ENCODE peak calls at places on chromosomes 6 and 20, in six cellular contexts. I, E, M, N, T and H are unnamed samples.

GRCh38 chr20:58447733-58448391 is 58.8 kb downstream of the VAPB start:
- DNase-seq in N (peak), M (peak), I (no peak), E (peak), T (peak), H (peak)

GRCh38 chr6:20665290-20665689 is 131.0 kb downstream of the CDKAL1 start:
- DNase-seq in T (no peak), E (no peak), N (no peak), M (no peak), I (no peak), H (no peak)

GRCh38 chr6:34021839-34022190 is 124.1 kb downstream of the GRM4 start:
- DNase-seq in I (no peak), E (no peak), N (no peak), T (no peak), M (no peak), H (peak)

GRCh38 chr6:31738048-31738979 is 1.5 kb upstream of the MSH5 start:
- DNase-seq in I (no peak), N (no peak), T (peak), M (peak), E (no peak), H (peak)

GRCh38 chr20:1513801-1514200 is 22.6 kb upstream of the SIRPB2 start:
- DNase-seq in I (no peak), T (no peak), M (no peak), N (no peak), E (no peak), H (no peak)

GRCh38 chr6:9437836-9438235 is 977.0 kb downstream of the TFAP2A start:
- DNase-seq in E (no peak), T (peak), N (no peak), I (no peak), M (no peak), H (no peak)

GRCh38 chr6:21508753-21509152 is 84.8 kb upstream of the SOX4 start:
- DNase-seq in N (no peak), I (no peak), E (no peak), M (no peak), T (no peak), H (no peak)

GRCh38 chr20:45111799-45112471 is 3.0 kb downstream of the WFDC5 start:
- DNase-seq in E (peak), M (peak), N (no peak), I (no peak), T (no peak), H (peak)

GRCh38 chr20:15951711-15952110 is 621.5 kb downstream of the KIF16B start:
- DNase-seq in M (no peak), E (no peak), T (no peak), N (no peak), I (no peak), H (no peak)

GRCh38 chr6:84553527-84553926 is 210.9 kb downstream of the TBX18 start:
- DNase-seq in T (no peak), N (no peak), E (no peak), M (no peak), I (no peak), H (no peak)

GRCh38 chr20:33995053-33995816 is 1.5 kb downstream of the RALY start:
- DNase-seq in N (no peak), M (no peak), T (peak), I (no peak), E (no peak), H (peak)

GRCh38 chr6:108902389-108902792 is 54.2 kb downstream of the ARMC2 start:
- DNase-seq in E (no peak), I (no peak), T (no peak), N (no peak), M (no peak), H (no peak)

GRCh38 chr6:27333642-27334040 is 21.6 kb upstream of the POM121L2 start:
- DNase-seq in E (no peak), M (no peak), I (no peak), N (no peak), T (no peak), H (no peak)

GRCh38 chr6:51842487-51843469 is 244.6 kb downstream of the PKHD1 start:
- DNase-seq in M (no peak), E (no peak), N (no peak), T (no peak), I (no peak), H (no peak)

GRCh38 chr6:72619883-72620696 is 1.8 kb upstream of the KCNQ5 start:
- DNase-seq in M (peak), T (no peak), N (peak), I (peak), E (peak), H (peak)

GRCh38 chr6:105136433-105137350 is 43.1 kb downstream of the POPDC3 start:
- DNase-seq in T (peak), I (peak), N (no peak), E (peak), M (peak), H (peak)

GRCh38 chr6:136846046-136846445 is 23.7 kb downstream of the PEX7 start:
- DNase-seq in E (peak), M (peak), T (peak), I (no peak), N (no peak), H (no peak)

GRCh38 chr6:154302111-154302752 is 54.4 kb downstream of the IPCEF1 start:
- DNase-seq in M (peak), T (no peak), N (no peak), E (no peak), I (no peak), H (no peak)

GRCh38 chr20:12970372-12970821 is 38.4 kb upstream of the SPTLC3 start:
- DNase-seq in M (peak), T (peak), E (no peak), I (no peak), N (no peak), H (peak)

GRCh38 chr20:24991897-24992419 is 593 bp downstream of the APMAP start:
- DNase-seq in N (no peak), T (peak), I (no peak), E (peak), M (peak), H (no peak)

GRCh38 chr6:82996156-82996555 is 69.5 kb downstream of the UBE3D start:
- DNase-seq in I (no peak), T (no peak), N (no peak), M (no peak), E (no peak), H (no peak)

GRCh38 chr6:34132486-34133185 is 13.3 kb downstream of the GRM4 start:
- DNase-seq in T (peak), M (peak), I (no peak), N (no peak), E (peak), H (no peak)

GRCh38 chr6:142746524-142746923 is 198.5 kb downstream of the HIVEP2 start:
- DNase-seq in N (no peak), E (peak), T (no peak), I (no peak), M (no peak), H (no peak)

GRCh38 chr6:74785236-74785635 is 420.6 kb downstream of the COL12A1 start:
- DNase-seq in M (no peak), E (no peak), N (no peak), I (no peak), T (no peak), H (no peak)

GRCh38 chr6:6790891-6791290 is 202.4 kb downstream of the LY86 start:
- DNase-seq in E (no peak), N (no peak), M (no peak), T (peak), I (no peak), H (no peak)

GRCh38 chr6:142335415-142335814 is 33.6 kb downstream of the ADGRG6 start:
- DNase-seq in N (no peak), E (no peak), T (no peak), I (no peak), M (no peak), H (no peak)

GRCh38 chr6:119669228-119669627 is 319.7 kb upstream of the MAN1A1 start:
- DNase-seq in T (no peak), E (no peak), N (no peak), I (no peak), M (no peak), H (no peak)